ENCODE peak calls at places on chromosome 12, in nine cellular contexts. One of them, this sample, is unnamed.

GRCh38 chr12:2179953-2180736 is 127.4 kb downstream of the CACNA1C start:
- DNase-seq in HCT116: peak; percentile 29
- DNase-seq in Right ventricle myocardium inferior: peak; percentile 77
- DNase-seq in NCI-H187 treated with DMSO at 0.1 percent for 48 hours: no peak
- DNase-seq in GM06990: no peak
- DNase-seq in effector memory CD4-positive, alpha-beta T cell: no peak
- DNase-seq in KG1: no peak
- DNase-seq in HuH-7.5: no peak
- DNase-seq in NCI-H2081 treated with DMSO at 0.1 percent for 48 hours: no peak
- DNase-seq in this sample: no peak

GRCh38 chr12:90167501-90167900 is 458.9 kb upstream of the ATP2B1 start:
- DNase-seq in HCT116: no peak
- DNase-seq in Right ventricle myocardium inferior: no peak
- DNase-seq in NCI-H187 treated with DMSO at 0.1 percent for 48 hours: no peak
- DNase-seq in GM06990: no peak
- DNase-seq in effector memory CD4-positive, alpha-beta T cell: no peak
- DNase-seq in KG1: no peak
- DNase-seq in HuH-7.5: no peak
- DNase-seq in NCI-H2081 treated with DMSO at 0.1 percent for 48 hours: no peak
- DNase-seq in this sample: no peak

GRCh38 chr12:115916910-115917668 is 360.4 kb downstream of the MED13L start:
- DNase-seq in HCT116: peak; percentile 31
- DNase-seq in Right ventricle myocardium inferior: peak; percentile 80
- DNase-seq in NCI-H187 treated with DMSO at 0.1 percent for 48 hours: peak; percentile 10
- DNase-seq in GM06990: peak; percentile 62
- DNase-seq in effector memory CD4-positive, alpha-beta T cell: peak; percentile 37
- DNase-seq in KG1: no peak
- DNase-seq in HuH-7.5: peak; percentile 44
- DNase-seq in NCI-H2081 treated with DMSO at 0.1 percent for 48 hours: no peak
- DNase-seq in this sample: peak; percentile 65

GRCh38 chr12:46801293-46801692 is 24.5 kb downstream of the SLC38A4 start:
- DNase-seq in HCT116: no peak
- DNase-seq in Right ventricle myocardium inferior: no peak
- DNase-seq in NCI-H187 treated with DMSO at 0.1 percent for 48 hours: no peak
- DNase-seq in GM06990: no peak
- DNase-seq in effector memory CD4-positive, alpha-beta T cell: no peak
- DNase-seq in KG1: no peak
- DNase-seq in HuH-7.5: no peak
- DNase-seq in NCI-H2081 treated with DMSO at 0.1 percent for 48 hours: no peak
- DNase-seq in this sample: no peak

GRCh38 chr12:100435948-100436347 is 37.7 kb upstream of the NR1H4 start:
- DNase-seq in HCT116: no peak
- DNase-seq in Right ventricle myocardium inferior: no peak
- DNase-seq in NCI-H187 treated with DMSO at 0.1 percent for 48 hours: no peak
- DNase-seq in GM06990: no peak
- DNase-seq in effector memory CD4-positive, alpha-beta T cell: no peak
- DNase-seq in KG1: no peak
- DNase-seq in HuH-7.5: no peak
- DNase-seq in NCI-H2081 treated with DMSO at 0.1 percent for 48 hours: no peak
- DNase-seq in this sample: no peak

GRCh38 chr12:124551268-124552144 is 15.9 kb downstream of the NCOR2 start:
- DNase-seq in HCT116: no peak
- DNase-seq in Right ventricle myocardium inferior: peak; percentile 92
- DNase-seq in NCI-H187 treated with DMSO at 0.1 percent for 48 hours: peak; percentile 48
- DNase-seq in GM06990: peak; percentile 53
- DNase-seq in effector memory CD4-positive, alpha-beta T cell: no peak
- DNase-seq in KG1: peak; percentile 79
- DNase-seq in HuH-7.5: no peak
- DNase-seq in NCI-H2081 treated with DMSO at 0.1 percent for 48 hours: peak; percentile 61
- DNase-seq in this sample: no peak

GRCh38 chr12:25957898-25958253 is 606 bp upstream of the RASSF8 start:
- DNase-seq in HCT116: no peak
- DNase-seq in Right ventricle myocardium inferior: no peak
- DNase-seq in NCI-H187 treated with DMSO at 0.1 percent for 48 hours: no peak
- DNase-seq in GM06990: no peak
- DNase-seq in effector memory CD4-positive, alpha-beta T cell: no peak
- DNase-seq in KG1: no peak
- DNase-seq in HuH-7.5: peak; percentile 37
- DNase-seq in NCI-H2081 treated with DMSO at 0.1 percent for 48 hours: no peak
- DNase-seq in this sample: no peak

GRCh38 chr12:89247541-89247942 is 104.8 kb downstream of the DUSP6 start:
- DNase-seq in HCT116: peak; percentile 10
- DNase-seq in Right ventricle myocardium inferior: no peak
- DNase-seq in NCI-H187 treated with DMSO at 0.1 percent for 48 hours: no peak
- DNase-seq in GM06990: no peak
- DNase-seq in effector memory CD4-positive, alpha-beta T cell: no peak
- DNase-seq in KG1: no peak
- DNase-seq in HuH-7.5: no peak
- DNase-seq in NCI-H2081 treated with DMSO at 0.1 percent for 48 hours: peak; percentile 26
- DNase-seq in this sample: no peak

GRCh38 chr12:122946690-122947271 is 19.5 kb downstream of the ABCB9 start:
- DNase-seq in HCT116: peak; percentile 92
- DNase-seq in Right ventricle myocardium inferior: peak; percentile 87
- DNase-seq in NCI-H187 treated with DMSO at 0.1 percent for 48 hours: no peak
- DNase-seq in GM06990: peak; percentile 71
- DNase-seq in effector memory CD4-positive, alpha-beta T cell: peak; percentile 54
- DNase-seq in KG1: peak; percentile 19
- DNase-seq in HuH-7.5: peak; percentile 44
- DNase-seq in NCI-H2081 treated with DMSO at 0.1 percent for 48 hours: no peak
- DNase-seq in this sample: peak; percentile 20

GRCh38 chr12:47014474-47014873 is 64.9 kb upstream of the PCED1B start:
- DNase-seq in HCT116: no peak
- DNase-seq in Right ventricle myocardium inferior: no peak
- DNase-seq in NCI-H187 treated with DMSO at 0.1 percent for 48 hours: no peak
- DNase-seq in GM06990: no peak
- DNase-seq in effector memory CD4-positive, alpha-beta T cell: no peak
- DNase-seq in KG1: no peak
- DNase-seq in HuH-7.5: no peak
- DNase-seq in NCI-H2081 treated with DMSO at 0.1 percent for 48 hours: no peak
- DNase-seq in this sample: no peak

GRCh38 chr12:1297206-1297605 is 297.2 kb downstream of the FBXL14 start:
- DNase-seq in HCT116: no peak
- DNase-seq in Right ventricle myocardium inferior: no peak
- DNase-seq in NCI-H187 treated with DMSO at 0.1 percent for 48 hours: no peak
- DNase-seq in GM06990: no peak
- DNase-seq in effector memory CD4-positive, alpha-beta T cell: no peak
- DNase-seq in KG1: no peak
- DNase-seq in HuH-7.5: no peak
- DNase-seq in NCI-H2081 treated with DMSO at 0.1 percent for 48 hours: no peak
- DNase-seq in this sample: no peak

GRCh38 chr12:22692964-22693555 is 68.1 kb downstream of the ETNK1 start:
- DNase-seq in HCT116: no peak
- DNase-seq in Right ventricle myocardium inferior: peak; percentile 67
- DNase-seq in NCI-H187 treated with DMSO at 0.1 percent for 48 hours: no peak
- DNase-seq in GM06990: peak; percentile 24
- DNase-seq in effector memory CD4-positive, alpha-beta T cell: no peak
- DNase-seq in KG1: no peak
- DNase-seq in HuH-7.5: no peak
- DNase-seq in NCI-H2081 treated with DMSO at 0.1 percent for 48 hours: no peak
- DNase-seq in this sample: no peak

GRCh38 chr12:89038831-89039509 is 313.3 kb downstream of the DUSP6 start:
- DNase-seq in HCT116: no peak
- DNase-seq in Right ventricle myocardium inferior: no peak
- DNase-seq in NCI-H187 treated with DMSO at 0.1 percent for 48 hours: no peak
- DNase-seq in GM06990: peak; percentile 9
- DNase-seq in effector memory CD4-positive, alpha-beta T cell: no peak
- DNase-seq in KG1: no peak
- DNase-seq in HuH-7.5: no peak
- DNase-seq in NCI-H2081 treated with DMSO at 0.1 percent for 48 hours: no peak
- DNase-seq in this sample: no peak

GRCh38 chr12:25377475-25378179 is 126.9 kb upstream of the KRAS start:
- DNase-seq in HCT116: no peak
- DNase-seq in Right ventricle myocardium inferior: no peak
- DNase-seq in NCI-H187 treated with DMSO at 0.1 percent for 48 hours: no peak
- DNase-seq in GM06990: no peak
- DNase-seq in effector memory CD4-positive, alpha-beta T cell: no peak
- DNase-seq in KG1: no peak
- DNase-seq in HuH-7.5: no peak
- DNase-seq in NCI-H2081 treated with DMSO at 0.1 percent for 48 hours: no peak
- DNase-seq in this sample: peak; percentile 7

GRCh38 chr12:98738002-98738401 is 92.9 kb downstream of the APAF1 start:
- DNase-seq in HCT116: no peak
- DNase-seq in Right ventricle myocardium inferior: no peak
- DNase-seq in NCI-H187 treated with DMSO at 0.1 percent for 48 hours: no peak
- DNase-seq in GM06990: no peak
- DNase-seq in effector memory CD4-positive, alpha-beta T cell: no peak
- DNase-seq in KG1: no peak
- DNase-seq in HuH-7.5: no peak
- DNase-seq in NCI-H2081 treated with DMSO at 0.1 percent for 48 hours: no peak
- DNase-seq in this sample: no peak

GRCh38 chr12:88854260-88854659 is 274.0 kb upstream of the KITLG start:
- DNase-seq in HCT116: peak; percentile 43
- DNase-seq in Right ventricle myocardium inferior: no peak
- DNase-seq in NCI-H187 treated with DMSO at 0.1 percent for 48 hours: no peak
- DNase-seq in GM06990: no peak
- DNase-seq in effector memory CD4-positive, alpha-beta T cell: no peak
- DNase-seq in KG1: no peak
- DNase-seq in HuH-7.5: no peak
- DNase-seq in NCI-H2081 treated with DMSO at 0.1 percent for 48 hours: no peak
- DNase-seq in this sample: no peak

GRCh38 chr12:19234171-19234704 is 104.7 kb downstream of the PLEKHA5 start:
- DNase-seq in HCT116: no peak
- DNase-seq in Right ventricle myocardium inferior: no peak
- DNase-seq in NCI-H187 treated with DMSO at 0.1 percent for 48 hours: no peak
- DNase-seq in GM06990: no peak
- DNase-seq in effector memory CD4-positive, alpha-beta T cell: no peak
- DNase-seq in KG1: no peak
- DNase-seq in HuH-7.5: no peak
- DNase-seq in NCI-H2081 treated with DMSO at 0.1 percent for 48 hours: peak; percentile 8
- DNase-seq in this sample: no peak

GRCh38 chr12:49296836-49297694 is 2.1 kb downstream of the PRPH start:
- DNase-seq in HCT116: peak; percentile 62
- DNase-seq in Right ventricle myocardium inferior: no peak
- DNase-seq in NCI-H187 treated with DMSO at 0.1 percent for 48 hours: no peak
- DNase-seq in GM06990: peak; percentile 58
- DNase-seq in effector memory CD4-positive, alpha-beta T cell: no peak
- DNase-seq in KG1: no peak
- DNase-seq in HuH-7.5: peak; percentile 86
- DNase-seq in NCI-H2081 treated with DMSO at 0.1 percent for 48 hours: no peak
- DNase-seq in this sample: peak; percentile 34

GRCh38 chr12:64598831-64599230 is 11.5 kb upstream of the RASSF3 start:
- DNase-seq in HCT116: no peak
- DNase-seq in Right ventricle myocardium inferior: no peak
- DNase-seq in NCI-H187 treated with DMSO at 0.1 percent for 48 hours: no peak
- DNase-seq in GM06990: no peak
- DNase-seq in effector memory CD4-positive, alpha-beta T cell: no peak
- DNase-seq in KG1: no peak
- DNase-seq in HuH-7.5: no peak
- DNase-seq in NCI-H2081 treated with DMSO at 0.1 percent for 48 hours: no peak
- DNase-seq in this sample: no peak

GRCh38 chr12:57517187-57517586 is 3.1 kb downstream of the DDIT3 start:
- DNase-seq in HCT116: no peak
- DNase-seq in Right ventricle myocardium inferior: no peak
- DNase-seq in NCI-H187 treated with DMSO at 0.1 percent for 48 hours: no peak
- DNase-seq in GM06990: no peak
- DNase-seq in effector memory CD4-positive, alpha-beta T cell: no peak
- DNase-seq in KG1: no peak
- DNase-seq in HuH-7.5: no peak
- DNase-seq in NCI-H2081 treated with DMSO at 0.1 percent for 48 hours: no peak
- DNase-seq in this sample: no peak

GRCh38 chr12:106089935-106090334 is 48.8 kb downstream of the NUAK1 start:
- DNase-seq in HCT116: no peak
- DNase-seq in Right ventricle myocardium inferior: no peak
- DNase-seq in NCI-H187 treated with DMSO at 0.1 percent for 48 hours: no peak
- DNase-seq in GM06990: no peak
- DNase-seq in effector memory CD4-positive, alpha-beta T cell: no peak
- DNase-seq in KG1: no peak
- DNase-seq in HuH-7.5: no peak
- DNase-seq in NCI-H2081 treated with DMSO at 0.1 percent for 48 hours: no peak
- DNase-seq in this sample: no peak

GRCh38 chr12:81077686-81078441 is at the start of gene ACSS3:
- DNase-seq in HCT116: no peak
- DNase-seq in Right ventricle myocardium inferior: peak; percentile 80
- DNase-seq in NCI-H187 treated with DMSO at 0.1 percent for 48 hours: no peak
- DNase-seq in GM06990: no peak
- DNase-seq in effector memory CD4-positive, alpha-beta T cell: no peak
- DNase-seq in KG1: no peak
- DNase-seq in HuH-7.5: peak; percentile 32
- DNase-seq in NCI-H2081 treated with DMSO at 0.1 percent for 48 hours: no peak
- DNase-seq in this sample: no peak

GRCh38 chr12:12726543-12727093 is 9.4 kb downstream of the CDKN1B start:
- DNase-seq in HCT116: no peak
- DNase-seq in Right ventricle myocardium inferior: no peak
- DNase-seq in NCI-H187 treated with DMSO at 0.1 percent for 48 hours: no peak
- DNase-seq in GM06990: no peak
- DNase-seq in effector memory CD4-positive, alpha-beta T cell: no peak
- DNase-seq in KG1: no peak
- DNase-seq in HuH-7.5: no peak
- DNase-seq in NCI-H2081 treated with DMSO at 0.1 percent for 48 hours: no peak
- DNase-seq in this sample: no peak

GRCh38 chr12:2691001-2691339 is 103.8 kb upstream of the FKBP4 start:
- DNase-seq in HCT116: no peak
- DNase-seq in Right ventricle myocardium inferior: no peak
- DNase-seq in NCI-H187 treated with DMSO at 0.1 percent for 48 hours: no peak
- DNase-seq in GM06990: peak; percentile 26
- DNase-seq in effector memory CD4-positive, alpha-beta T cell: peak; percentile 24
- DNase-seq in KG1: peak; percentile 47
- DNase-seq in HuH-7.5: no peak
- DNase-seq in NCI-H2081 treated with DMSO at 0.1 percent for 48 hours: no peak
- DNase-seq in this sample: peak; percentile 12

GRCh38 chr12:49615725-49616124 is 7.6 kb upstream of the PRPF40B start:
- DNase-seq in HCT116: no peak
- DNase-seq in Right ventricle myocardium inferior: no peak
- DNase-seq in NCI-H187 treated with DMSO at 0.1 percent for 48 hours: no peak
- DNase-seq in GM06990: no peak
- DNase-seq in effector memory CD4-positive, alpha-beta T cell: no peak
- DNase-seq in KG1: no peak
- DNase-seq in HuH-7.5: no peak
- DNase-seq in NCI-H2081 treated with DMSO at 0.1 percent for 48 hours: no peak
- DNase-seq in this sample: no peak

GRCh38 chr12:88952543-88952942 is 372.3 kb upstream of the KITLG start:
- DNase-seq in HCT116: peak; percentile 65
- DNase-seq in Right ventricle myocardium inferior: no peak
- DNase-seq in NCI-H187 treated with DMSO at 0.1 percent for 48 hours: no peak
- DNase-seq in GM06990: no peak
- DNase-seq in effector memory CD4-positive, alpha-beta T cell: no peak
- DNase-seq in KG1: no peak
- DNase-seq in HuH-7.5: no peak
- DNase-seq in NCI-H2081 treated with DMSO at 0.1 percent for 48 hours: no peak
- DNase-seq in this sample: no peak

GRCh38 chr12:75177997-75178396 is 31.6 kb downstream of the KCNC2 start:
- DNase-seq in HCT116: peak; percentile 86
- DNase-seq in Right ventricle myocardium inferior: no peak
- DNase-seq in NCI-H187 treated with DMSO at 0.1 percent for 48 hours: no peak
- DNase-seq in GM06990: no peak
- DNase-seq in effector memory CD4-positive, alpha-beta T cell: no peak
- DNase-seq in KG1: no peak
- DNase-seq in HuH-7.5: no peak
- DNase-seq in NCI-H2081 treated with DMSO at 0.1 percent for 48 hours: no peak
- DNase-seq in this sample: no peak

GRCh38 chr12:57614178-57614947 is 3.1 kb downstream of the ARHGEF25 start:
- DNase-seq in HCT116: peak; percentile 21
- DNase-seq in Right ventricle myocardium inferior: no peak
- DNase-seq in NCI-H187 treated with DMSO at 0.1 percent for 48 hours: no peak
- DNase-seq in GM06990: peak; percentile 56
- DNase-seq in effector memory CD4-positive, alpha-beta T cell: no peak
- DNase-seq in KG1: no peak
- DNase-seq in HuH-7.5: no peak
- DNase-seq in NCI-H2081 treated with DMSO at 0.1 percent for 48 hours: no peak
- DNase-seq in this sample: no peak

GRCh38 chr12:54415223-54415929 is 3.7 kb downstream of the ITGA5 start:
- DNase-seq in HCT116: no peak
- DNase-seq in Right ventricle myocardium inferior: no peak
- DNase-seq in NCI-H187 treated with DMSO at 0.1 percent for 48 hours: no peak
- DNase-seq in GM06990: no peak
- DNase-seq in effector memory CD4-positive, alpha-beta T cell: no peak
- DNase-seq in KG1: no peak
- DNase-seq in HuH-7.5: peak; percentile 38
- DNase-seq in NCI-H2081 treated with DMSO at 0.1 percent for 48 hours: no peak
- DNase-seq in this sample: no peak

GRCh38 chr12:131921866-131922769 is 7.0 kb upstream of the PUS1 start:
- DNase-seq in HCT116: no peak
- DNase-seq in Right ventricle myocardium inferior: no peak
- DNase-seq in NCI-H187 treated with DMSO at 0.1 percent for 48 hours: no peak
- DNase-seq in GM06990: peak; percentile 3
- DNase-seq in effector memory CD4-positive, alpha-beta T cell: no peak
- DNase-seq in KG1: no peak
- DNase-seq in HuH-7.5: no peak
- DNase-seq in NCI-H2081 treated with DMSO at 0.1 percent for 48 hours: no peak
- DNase-seq in this sample: no peak

GRCh38 chr12:78802593-78802992 is 62.0 kb upstream of the SYT1 start:
- DNase-seq in HCT116: no peak
- DNase-seq in Right ventricle myocardium inferior: no peak
- DNase-seq in NCI-H187 treated with DMSO at 0.1 percent for 48 hours: no peak
- DNase-seq in GM06990: no peak
- DNase-seq in effector memory CD4-positive, alpha-beta T cell: no peak
- DNase-seq in KG1: no peak
- DNase-seq in HuH-7.5: no peak
- DNase-seq in NCI-H2081 treated with DMSO at 0.1 percent for 48 hours: no peak
- DNase-seq in this sample: no peak